ENCODE peak calls at places on chromosomes 2 and 18, in nine cellular contexts. J is GM13976; I is GM13977; M is Panc1; U is progenitor cell of endocrine pancreas; K is CD4-positive, alpha-beta T cell; E is pancreas; X is fibroblast of pulmonary artery; F is AG09309. N is an unnamed sample.

GRCh38 chr18:46252754-46253153 is 148.6 kb downstream of the HAUS1 start:
- DNase-seq in J (no peak), I (no peak), M (no peak), U (no peak), K (no peak), E (no peak), X (peak), F (no peak), N (no peak)

GRCh38 chr2:43519711-43520221 is 76.1 kb downstream of the THADA start:
- DNase-seq in J (no peak), I (no peak), M (no peak), U (no peak), K (no peak), E (no peak), X (peak), F (peak), N (no peak)

GRCh38 chr2:236546561-236546961 is 23.1 kb upstream of the ACKR3 start:
- DNase-seq in J (no peak), I (no peak), M (no peak), U (no peak), K (peak), E (no peak), X (no peak), F (no peak), N (no peak)

GRCh38 chr18:50847192-50847591 is 27.4 kb upstream of the MRO start:
- DNase-seq in J (no peak), I (no peak), M (no peak), U (no peak), K (no peak), E (no peak), X (peak), F (peak), N (no peak)

GRCh38 chr2:52886556-52886955 is 881.0 kb upstream of the CHAC2 start:
- DNase-seq in J (no peak), I (no peak), M (no peak), U (no peak), K (no peak), E (no peak), X (no peak), F (no peak), N (no peak)

GRCh38 chr2:43405829-43406228 is 179.4 kb upstream of the ZFP36L2 start:
- DNase-seq in J (no peak), I (no peak), M (no peak), U (no peak), K (no peak), E (no peak), X (no peak), F (no peak), N (no peak)

GRCh38 chr2:105783972-105784371 is 39.3 kb downstream of the NCK2 start:
- DNase-seq in J (no peak), I (no peak), M (no peak), U (no peak), K (no peak), E (no peak), X (no peak), F (no peak), N (no peak)

GRCh38 chr2:50729306-50730105 is 302.4 kb downstream of the NRXN1 start:
- DNase-seq in J (no peak), I (no peak), M (no peak), U (no peak), K (no peak), E (no peak), X (no peak), F (no peak), N (no peak)

GRCh38 chr18:11124054-11124453 is 25.3 kb downstream of the PIEZO2 start:
- DNase-seq in J (no peak), I (no peak), M (no peak), U (no peak), K (no peak), E (no peak), X (peak), F (no peak), N (no peak)

GRCh38 chr18:25136416-25137132 is 215.4 kb downstream of the ZNF521 start:
- DNase-seq in J (no peak), I (no peak), M (no peak), U (no peak), K (no peak), E (no peak), X (no peak), F (no peak), N (no peak)

GRCh38 chr2:216687646-216688045 is 7.7 kb downstream of the IGFBP5 start:
- DNase-seq in J (no peak), I (no peak), M (no peak), U (no peak), K (no peak), E (no peak), X (no peak), F (no peak), N (no peak)

GRCh38 chr2:89842180-89842908 is 1150.9 kb downstream of the RPIA start:
- DNase-seq in J (peak), I (peak), M (no peak), U (no peak), K (no peak), E (no peak), X (no peak), F (no peak), N (peak)

GRCh38 chr2:1856922-1857321 is 112.6 kb upstream of the PXDN start:
- DNase-seq in J (no peak), I (no peak), M (no peak), U (no peak), K (no peak), E (no peak), X (peak), F (no peak), N (no peak)

GRCh38 chr2:96549967-96550786 is 13.6 kb downstream of the ARID5A start:
- DNase-seq in J (peak), I (peak), M (no peak), U (no peak), K (no peak), E (peak), X (no peak), F (no peak), N (no peak)

GRCh38 chr2:177489719-177490301 is 97.2 kb downstream of the AGPS start:
- DNase-seq in J (no peak), I (no peak), M (no peak), U (no peak), K (no peak), E (no peak), X (peak), F (peak), N (no peak)

GRCh38 chr2:68368657-68369339 is 3.7 kb downstream of the PLEK start:
- DNase-seq in J (no peak), I (no peak), M (no peak), U (no peak), K (no peak), E (no peak), X (peak), F (peak), N (no peak)

GRCh38 chr2:118882693-118883336 is 35.4 kb upstream of the EN1 start:
- DNase-seq in J (peak), I (peak), M (peak), U (peak), K (peak), E (peak), X (peak), F (peak), N (peak)

GRCh38 chr2:159152119-159152778 is 134.3 kb downstream of the WDSUB1 start:
- DNase-seq in J (no peak), I (no peak), M (no peak), U (no peak), K (no peak), E (no peak), X (no peak), F (no peak), N (no peak)

GRCh38 chr2:27932396-27932795 is 41.9 kb downstream of the BABAM2 start:
- DNase-seq in J (no peak), I (no peak), M (peak), U (no peak), K (no peak), E (no peak), X (peak), F (no peak), N (no peak)

GRCh38 chr18:10851824-10852225 is 297.5 kb downstream of the PIEZO2 start:
- DNase-seq in J (peak), I (peak), M (peak), U (no peak), K (no peak), E (no peak), X (peak), F (peak), N (no peak)

GRCh38 chr2:127083819-127084503 is 23.0 kb downstream of the BIN1 start:
- DNase-seq in J (no peak), I (no peak), M (no peak), U (no peak), K (no peak), E (peak), X (peak), F (peak), N (no peak)

GRCh38 chr18:28357785-28358401 is 181.0 kb upstream of the CDH2 start:
- DNase-seq in J (no peak), I (no peak), M (no peak), U (no peak), K (no peak), E (no peak), X (no peak), F (no peak), N (no peak)

GRCh38 chr2:199456383-199457146 is 1.2 kb downstream of the SATB2 start:
- DNase-seq in J (peak), I (peak), M (no peak), U (no peak), K (no peak), E (no peak), X (no peak), F (no peak), N (no peak)

GRCh38 chr2:16773080-16773713 is 107.6 kb upstream of the CYRIA start:
- DNase-seq in J (peak), I (peak), M (peak), U (peak), K (no peak), E (no peak), X (peak), F (peak), N (no peak)

GRCh38 chr2:236641051-236641450 is 71.4 kb downstream of the ACKR3 start:
- DNase-seq in J (no peak), I (no peak), M (no peak), U (no peak), K (no peak), E (peak), X (no peak), F (no peak), N (no peak)

GRCh38 chr2:148667114-148667513 is 22.6 kb downstream of the EPC2 start:
- DNase-seq in J (no peak), I (no peak), M (no peak), U (no peak), K (no peak), E (no peak), X (no peak), F (no peak), N (no peak)

GRCh38 chr2:175844169-175844568 is 157.9 kb downstream of the LNPK start:
- DNase-seq in J (no peak), I (no peak), M (no peak), U (no peak), K (no peak), E (no peak), X (peak), F (no peak), N (no peak)

GRCh38 chr2:240245706-240246105 is 105.2 kb upstream of the OTOS start:
- DNase-seq in J (no peak), I (no peak), M (no peak), U (no peak), K (no peak), E (no peak), X (no peak), F (no peak), N (no peak)

GRCh38 chr18:62101236-62101635 is 85.6 kb downstream of the PIGN start:
- DNase-seq in J (no peak), I (no peak), M (no peak), U (no peak), K (no peak), E (no peak), X (peak), F (no peak), N (no peak)

GRCh38 chr2:96470636-96471035 is 34.5 kb downstream of the NEURL3 start:
- DNase-seq in J (peak), I (peak), M (no peak), U (peak), K (peak), E (peak), X (peak), F (no peak), N (peak)

GRCh38 chr2:10775831-10776230 is 36.8 kb downstream of the PDIA6 start:
- DNase-seq in J (no peak), I (no peak), M (no peak), U (no peak), K (no peak), E (no peak), X (no peak), F (no peak), N (no peak)

GRCh38 chr2:42113427-42113826 is 55.7 kb upstream of the EML4 start:
- DNase-seq in J (no peak), I (no peak), M (no peak), U (no peak), K (no peak), E (no peak), X (no peak), F (no peak), N (no peak)

GRCh38 chr2:24359129-24359528 is 1.2 kb downstream of the ITSN2 start:
- DNase-seq in J (no peak), I (no peak), M (no peak), U (no peak), K (no peak), E (no peak), X (no peak), F (no peak), N (no peak)
- TF ChIP-seq CTCF in J (no peak), I (no peak), M (no peak), U (no peak), K (no peak), E (no peak), X (no peak), F (no peak), N (no peak)

DNA sequence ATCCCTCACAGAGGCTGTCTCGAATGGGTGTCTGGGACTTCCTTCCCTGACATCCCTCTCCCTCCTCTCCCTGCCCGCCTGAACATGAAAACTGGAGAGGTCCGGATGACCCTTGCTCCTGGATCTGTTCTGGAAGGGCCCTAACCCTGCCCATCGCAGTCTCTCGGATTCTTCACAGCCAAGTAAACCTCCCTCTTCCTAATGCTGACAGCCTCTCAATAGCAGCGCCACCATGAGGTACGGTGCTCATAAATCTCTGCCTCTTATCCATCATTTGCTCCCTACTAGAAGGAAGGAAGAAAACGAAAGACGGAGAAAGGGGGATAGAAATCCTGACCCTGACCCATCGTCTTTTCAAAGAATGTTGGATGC is 257.9 kb downstream of the BCL11A start:
- DNase-seq in J (no peak), I (no peak), M (no peak), U (no peak), K (no peak), E (no peak), X (no peak), F (no peak), N (no peak)
- TF ChIP-seq CTCF in J (no peak), I (no peak), M (peak), U (no peak), K (no peak), E (no peak), X (no peak), F (no peak), N (no peak)

DNA sequence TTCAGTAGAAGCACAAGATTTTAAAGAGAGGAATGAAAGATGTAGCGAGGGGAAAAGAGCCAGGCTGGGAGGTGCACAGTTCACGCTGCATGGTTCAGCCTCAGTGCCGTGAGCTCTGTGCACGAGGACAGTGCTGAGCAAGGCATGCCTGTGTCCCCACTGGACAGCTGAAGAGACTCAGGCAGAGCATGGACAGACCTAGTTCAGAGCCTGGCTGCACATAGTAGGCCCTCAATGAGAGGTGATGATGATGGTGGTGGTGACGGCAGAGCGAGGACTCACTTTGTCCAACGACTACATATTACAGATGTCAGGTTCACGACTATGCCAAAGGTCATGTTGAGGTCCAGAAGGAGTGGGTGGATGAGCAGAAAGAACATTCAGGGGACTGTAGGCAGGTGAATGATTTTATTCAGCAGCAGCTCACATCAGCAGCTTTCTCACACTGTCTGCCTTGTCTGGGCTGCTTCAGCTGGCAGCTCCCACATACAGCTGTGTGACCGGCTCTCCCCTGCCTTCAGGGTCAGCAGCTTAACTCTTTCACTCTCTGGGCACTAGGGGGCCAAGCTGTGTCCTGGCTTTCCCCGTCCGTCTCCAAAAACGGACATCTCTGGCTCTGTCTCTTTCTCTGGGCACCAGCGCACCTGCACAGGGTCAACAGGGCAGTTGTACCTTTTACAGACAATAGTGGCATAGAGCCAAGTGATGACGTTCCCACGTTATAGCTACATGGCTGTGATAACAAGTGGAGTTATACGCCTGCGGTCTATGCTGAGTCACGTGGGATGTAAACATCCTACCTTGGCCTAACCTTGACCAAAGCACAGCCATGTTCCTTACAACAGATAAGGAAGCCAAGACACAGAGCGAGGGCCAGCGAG is 128.8 kb upstream of the MSH6 start:
- DNase-seq in J (no peak), I (no peak), M (no peak), U (peak), K (no peak), E (peak), X (peak), F (no peak), N (no peak)
- TF ChIP-seq CTCF in J (no peak), I (peak), M (peak), U (peak), K (no peak), E (no peak), X (peak), F (no peak), N (no peak)

DNA sequence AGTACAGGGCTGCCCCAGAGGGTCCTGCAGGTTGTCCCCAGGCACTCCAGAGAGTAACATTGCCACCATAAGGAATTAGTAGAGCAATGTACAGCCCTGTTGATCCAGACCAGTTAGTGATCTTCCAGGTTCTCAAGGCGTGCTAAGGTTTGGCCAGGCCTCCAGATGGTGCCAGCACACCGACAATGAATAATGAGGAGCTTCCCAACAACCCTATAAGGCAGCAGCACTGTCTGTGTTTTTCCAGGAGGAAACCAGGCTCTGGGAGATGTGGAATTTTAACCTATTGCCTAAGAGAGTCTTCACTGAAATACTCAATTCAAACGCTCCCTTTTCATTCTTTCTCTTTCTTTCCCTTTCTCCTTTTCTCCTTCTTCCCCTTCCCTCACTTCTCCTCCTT is 122.1 kb downstream of the MGAT5 start:
- DNase-seq in J (no peak), I (no peak), M (no peak), U (no peak), K (no peak), E (peak), X (peak), F (peak), N (no peak)
- TF ChIP-seq CTCF in J (no peak), I (no peak), M (peak), U (peak), K (no peak), E (no peak), X (peak), F (peak), N (no peak)

DNA sequence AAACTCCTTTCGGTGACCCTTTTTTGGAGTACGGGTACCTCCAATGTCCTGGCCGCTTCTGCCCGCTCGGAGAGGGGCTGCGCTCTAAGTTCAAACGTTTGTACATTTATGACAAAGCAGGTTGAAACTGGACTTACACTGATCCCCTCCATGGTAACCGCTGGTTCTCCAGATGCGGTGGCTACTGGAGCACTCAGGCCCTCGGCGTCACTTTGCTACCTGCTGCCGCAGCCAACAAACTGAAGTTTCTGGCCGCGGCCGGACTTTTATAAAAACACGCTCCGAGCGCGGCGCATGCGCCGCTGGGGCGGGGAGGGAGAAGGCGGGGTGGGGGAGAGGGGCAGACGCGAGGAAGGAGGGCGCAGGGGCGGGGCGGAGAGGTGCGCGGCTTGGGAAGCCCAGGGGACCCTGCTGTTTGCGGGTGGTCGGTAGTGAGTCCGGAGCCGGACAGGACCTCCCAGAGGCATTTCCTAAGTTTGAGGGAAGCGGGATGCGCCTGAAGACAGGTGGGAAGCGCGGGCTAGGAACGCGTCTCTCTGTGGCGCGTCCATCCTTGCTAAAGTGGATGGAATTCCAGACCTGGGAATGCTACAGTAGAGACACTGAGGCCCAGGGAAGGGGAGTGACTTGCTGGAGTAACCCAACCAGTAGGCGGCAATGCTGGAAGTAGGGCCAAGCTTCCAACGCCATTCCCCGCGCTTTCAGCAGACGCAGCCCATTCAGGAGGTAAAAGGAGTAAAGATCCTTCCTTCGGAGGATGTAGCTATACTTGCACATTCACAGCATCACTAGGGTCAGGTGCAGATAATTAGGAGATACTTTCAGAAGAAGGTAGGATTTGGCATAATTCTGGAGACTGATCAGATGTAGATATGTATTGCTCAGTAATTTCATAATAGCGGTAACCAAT is at the start of gene CXCR4:
- DNase-seq in J (peak), I (peak), M (no peak), U (peak), K (peak), E (peak), X (peak), F (no peak), N (peak)
- TF ChIP-seq CTCF in J (no peak), I (no peak), M (peak), U (peak), K (no peak), E (no peak), X (peak), F (no peak), N (no peak)